ENCODE peak calls at places on chromosomes 13 and 19, in eight cellular contexts. K, N, J, I, P, W, V and S are unnamed samples.

GRCh38 chr13:23811366-23812027 is 77.7 kb downstream of the MIPEP start:
- DNase-seq in N (no peak), P (no peak), I (no peak), W (no peak), J (no peak), K (no peak), V (no peak), S (no peak)

GRCh38 chr13:98825659-98826058 is 73.2 kb upstream of the SLC15A1 start:
- DNase-seq in I (no peak), K (no peak), P (no peak), W (no peak), V (no peak), N (no peak), J (no peak), S (no peak)

GRCh38 chr13:37640499-37640898 is 41.9 kb upstream of the POSTN start:
- DNase-seq in K (peak), V (no peak), P (no peak), I (no peak), W (no peak), J (no peak), N (no peak), S (no peak)

GRCh38 chr19:35869327-35870123 is 1.2 kb downstream of the APLP1 start:
- DNase-seq in K (peak), V (peak), N (peak), J (peak), I (peak), P (peak), W (no peak), S (no peak)

GRCh38 chr19:18167975-18168645 is 5.5 kb upstream of the IFI30 start:
- DNase-seq in V (peak), J (no peak), N (no peak), P (no peak), W (no peak), I (no peak), K (peak), S (peak)

GRCh38 chr19:6340493-6341201 is 7.2 kb upstream of the ACER1 start:
- DNase-seq in W (no peak), N (no peak), K (no peak), I (no peak), V (no peak), J (no peak), P (no peak), S (no peak)

GRCh38 chr13:109862627-109863026 is 76.2 kb upstream of the IRS2 start:
- DNase-seq in N (no peak), K (no peak), W (no peak), P (no peak), V (no peak), I (no peak), J (no peak), S (no peak)

GRCh38 chr19:11422163-11423068 is 3.3 kb upstream of the RGL3 start:
- DNase-seq in V (peak), N (peak), I (peak), J (peak), K (peak), P (peak), W (no peak), S (peak)

GRCh38 chr13:20686167-20686566 is 17.3 kb upstream of the IL17D start:
- DNase-seq in P (no peak), N (no peak), J (no peak), W (no peak), K (no peak), V (no peak), I (no peak), S (no peak)

GRCh38 chr19:54199401-54199800 is 1.3 kb upstream of the RPS9 start:
- DNase-seq in P (no peak), V (no peak), W (no peak), N (no peak), J (no peak), I (no peak), K (no peak), S (no peak)

GRCh38 chr13:75079226-75079625 is 402.7 kb downstream of the TBC1D4 start:
- DNase-seq in V (no peak), K (no peak), J (no peak), P (no peak), W (no peak), N (no peak), I (no peak), S (no peak)

GRCh38 chr13:21683034-21683733 is 12.3 kb downstream of the FGF9 start:
- DNase-seq in P (no peak), N (no peak), W (no peak), I (no peak), J (no peak), V (no peak), K (no peak), S (no peak)

GRCh38 chr19:43765109-43765876 is 10.5 kb upstream of the SMG9 start:
- DNase-seq in N (peak), P (peak), I (no peak), W (peak), J (peak), V (no peak), K (no peak), S (no peak)

GRCh38 chr19:32350492-32350891 is 5.1 kb downstream of the ZNF507 start:
- DNase-seq in V (no peak), N (no peak), J (no peak), P (no peak), I (no peak), W (no peak), K (no peak), S (no peak)

GRCh38 chr19:17359905-17360800 is 17.0 kb downstream of the PLVAP start:
- DNase-seq in J (no peak), I (no peak), N (no peak), V (no peak), K (no peak), P (no peak), W (no peak), S (no peak)

GRCh38 chr19:49453013-49453756 is at the start of gene ALDH16A1:
- DNase-seq in P (peak), K (peak), I (peak), W (peak), V (peak), N (peak), J (peak), S (peak)

GRCh38 chr19:55519461-55520311 is 17.2 kb downstream of the SBK2 start:
- DNase-seq in V (no peak), J (no peak), K (peak), N (no peak), W (no peak), P (no peak), I (no peak), S (no peak)

GRCh38 chr13:27404680-27405079 is 19.7 kb upstream of the GTF3A start:
- DNase-seq in V (no peak), N (no peak), K (no peak), P (no peak), J (peak), I (no peak), W (no peak), S (peak)

GRCh38 chr13:40781717-40782116 is 7.7 kb upstream of the SLC25A15 start:
- DNase-seq in V (no peak), J (no peak), K (no peak), N (no peak), I (no peak), W (no peak), P (no peak), S (no peak)

GRCh38 chr13:31945202-31945978 is 86.2 kb upstream of the FRY start:
- DNase-seq in K (peak), J (peak), P (no peak), V (peak), I (peak), N (no peak), W (no peak), S (no peak)

GRCh38 chr13:37806666-37807065 is 62.9 kb downstream of the TRPC4 start:
- DNase-seq in K (no peak), N (no peak), P (no peak), W (no peak), I (no peak), V (no peak), J (no peak), S (no peak)

GRCh38 chr13:52846567-52847321 is 1.7 kb downstream of the PCDH8 start:
- DNase-seq in V (peak), N (no peak), P (no peak), I (peak), W (no peak), J (peak), K (no peak), S (no peak)

GRCh38 chr19:18607222-18608101 is 863 bp upstream of the CRLF1 start:
- DNase-seq in P (no peak), N (no peak), V (no peak), W (no peak), K (no peak), J (no peak), I (no peak), S (no peak)